ENCODE peak calls at places on chromosomes 4 and X, in nine cellular contexts. Y is GM23248, N is GM23338, L is H9, K is fibroblast of lung, D is mesenchymal stem cell, P is hepatocyte, S is IMR-90, E is A549. H is an unnamed sample.

GRCh38 chrX:15938072-15938471 is 83.5 kb upstream of the AP1S2 start:
- DNase-seq in K (no peak), D (no peak), P (no peak), S (no peak), Y (no peak), L (no peak), E (no peak), N (no peak), H (no peak)

GRCh38 chrX:71919436-71919835 is 8.8 kb downstream of the NHSL2 start:
- DNase-seq in P (no peak), D (peak), E (no peak), Y (peak), K (peak), L (no peak), N (no peak), S (peak), H (no peak)

GRCh38 chrX:129701624-129702069 is 37.1 kb upstream of the XPNPEP2 start:
- DNase-seq in S (peak), E (no peak), N (no peak), P (no peak), Y (peak), K (peak), D (no peak), L (no peak), H (no peak)

GRCh38 chr4:41763741-41764140 is 15.2 kb upstream of the PHOX2B start:
- DNase-seq in P (no peak), N (no peak), K (no peak), S (no peak), Y (no peak), E (no peak), L (no peak), D (no peak), H (no peak)

GRCh38 chr4:40305329-40306193 is 29.6 kb upstream of the CHRNA9 start:
- DNase-seq in K (no peak), L (no peak), E (no peak), N (no peak), D (no peak), Y (no peak), P (no peak), S (no peak), H (no peak)

GRCh38 chrX:47232803-47233332 is at the start of gene USP11:
- DNase-seq in D (peak), K (peak), Y (peak), P (peak), S (peak), L (peak), E (peak), N (peak), H (no peak)

GRCh38 chrX:132809581-132809980 is 148.8 kb downstream of the HS6ST2 start:
- DNase-seq in L (no peak), D (no peak), K (no peak), N (no peak), Y (no peak), S (no peak), P (no peak), E (no peak), H (no peak)

GRCh38 chr4:186563761-186564160 is 8.4 kb upstream of the MTNR1A start:
- DNase-seq in S (no peak), K (no peak), N (no peak), L (no peak), Y (no peak), D (no peak), E (no peak), P (no peak), H (no peak)

GRCh38 chr4:182562350-182562749 is 319.1 kb downstream of the TENM3 start:
- DNase-seq in N (no peak), Y (no peak), E (no peak), L (no peak), K (no peak), P (no peak), D (no peak), S (no peak), H (no peak)

GRCh38 chr4:17562157-17562556 is 14.8 kb upstream of the LAP3 start:
- DNase-seq in P (no peak), N (peak), S (no peak), Y (peak), L (no peak), K (no peak), D (no peak), E (peak), H (no peak)

GRCh38 chr4:86493460-86493859 is 100.7 kb upstream of the PTPN13 start:
- DNase-seq in Y (peak), S (peak), D (no peak), L (no peak), N (peak), K (peak), E (no peak), P (no peak), H (no peak)

GRCh38 chrX:16444353-16444752 is 205.6 kb upstream of the S100G start:
- DNase-seq in L (no peak), P (no peak), S (peak), Y (peak), N (no peak), E (no peak), K (peak), D (no peak), H (peak)

GRCh38 chr4:93313207-93313606 is 515.3 kb upstream of the ATOH1 start:
- DNase-seq in P (no peak), L (no peak), K (peak), S (peak), D (peak), E (no peak), N (no peak), Y (peak), H (peak)

GRCh38 chr4:123547167-123547817 is 150.7 kb downstream of the SPRY1 start:
- DNase-seq in L (peak), S (no peak), E (no peak), N (peak), K (no peak), D (no peak), P (peak), Y (no peak), H (peak)

GRCh38 chr4:76272091-76272490 is 20.6 kb downstream of the FAM47E start:
- DNase-seq in N (no peak), K (no peak), Y (no peak), P (no peak), L (no peak), S (no peak), D (no peak), E (no peak), H (no peak)

DNA sequence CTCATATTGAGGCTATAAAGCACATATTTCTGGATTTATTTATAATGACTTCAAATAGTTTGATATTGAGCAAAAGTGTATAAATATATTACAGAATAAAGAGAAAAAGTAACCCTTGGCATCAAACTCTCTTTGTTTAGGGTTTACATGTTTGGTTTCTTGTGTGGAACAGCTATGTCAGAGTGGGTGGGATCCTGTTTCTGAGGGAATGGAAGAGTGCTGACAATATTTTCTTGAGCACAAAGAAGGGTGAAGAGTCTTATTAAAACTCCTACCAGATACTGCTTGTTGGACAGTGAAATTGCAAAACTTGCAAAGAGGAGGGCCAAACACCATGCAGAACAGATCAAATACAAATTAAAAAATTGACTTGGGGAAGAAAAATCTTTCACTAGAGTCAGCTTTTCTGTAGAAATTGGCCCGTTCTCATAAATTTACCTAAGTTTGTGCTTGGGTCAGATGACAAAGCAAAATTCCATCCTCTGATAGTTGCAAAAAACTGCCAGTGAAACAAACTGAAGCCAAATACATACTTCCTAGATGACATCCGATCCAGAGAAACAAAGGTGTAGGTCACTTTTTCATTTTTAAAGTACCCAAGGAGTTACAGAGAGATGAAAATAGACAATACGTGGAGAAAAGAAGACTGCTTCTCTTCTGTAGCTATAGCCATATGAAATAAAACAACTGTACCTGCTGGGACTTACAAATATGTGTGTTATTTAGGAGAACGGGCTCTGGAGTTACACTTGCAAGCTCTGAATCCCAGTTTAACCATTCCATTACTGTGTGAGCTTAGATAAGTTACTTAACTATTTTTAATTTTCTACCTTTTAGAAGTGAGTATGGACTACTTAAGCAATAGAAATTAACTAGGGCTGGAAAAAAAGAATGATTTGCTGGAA is 133.3 kb downstream of the MAML3 start:
- DNase-seq in L (no peak), N (no peak), P (no peak), Y (no peak), K (peak), D (no peak), S (peak), E (peak), H (no peak)
- H3K27ac ChIP-seq in L (no peak), N (no peak), P (peak), Y (no peak), K (no peak), D (peak), S (no peak), E (peak), H (no peak)

DNA sequence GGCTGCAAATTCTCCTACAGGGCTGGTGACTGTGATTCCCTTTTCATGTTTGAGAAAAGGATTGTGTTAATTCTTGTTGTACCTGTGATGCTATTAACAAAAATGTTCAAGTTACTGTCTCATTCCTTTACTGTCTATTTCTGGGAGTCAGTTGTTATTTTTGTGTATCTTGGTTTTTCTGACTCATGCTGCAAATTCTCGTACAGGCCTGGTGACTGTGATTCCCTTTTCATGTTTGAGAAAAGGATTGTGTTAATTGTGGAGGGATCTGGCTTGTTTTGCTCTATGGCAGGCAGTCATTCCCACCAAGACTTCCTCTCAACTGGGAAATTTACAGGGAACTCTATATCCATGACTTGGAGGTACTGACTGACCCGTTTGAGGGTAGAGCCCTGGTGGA is 693.4 kb upstream of the INTU start:
- DNase-seq in K (peak), Y (peak), N (no peak), P (no peak), S (peak), L (no peak), E (no peak), D (peak), H (peak)
- H3K4me2 ChIP-seq in K (peak), Y (peak), N (no peak), P (no peak), S (peak), L (no peak), E (no peak), D (no peak), H (no peak)

GRCh38 chrX:35149517-35149916 is 206.9 kb downstream of the FAM47B start:
- DNase-seq in L (no peak), P (no peak), S (no peak), N (no peak), K (no peak), E (no peak), D (no peak), Y (no peak), H (no peak)

GRCh38 chrX:35150642-35151239 is 208.1 kb downstream of the FAM47B start:
- DNase-seq in N (no peak), L (no peak), D (no peak), Y (no peak), P (no peak), K (no peak), S (no peak), E (no peak), H (no peak)

DNA sequence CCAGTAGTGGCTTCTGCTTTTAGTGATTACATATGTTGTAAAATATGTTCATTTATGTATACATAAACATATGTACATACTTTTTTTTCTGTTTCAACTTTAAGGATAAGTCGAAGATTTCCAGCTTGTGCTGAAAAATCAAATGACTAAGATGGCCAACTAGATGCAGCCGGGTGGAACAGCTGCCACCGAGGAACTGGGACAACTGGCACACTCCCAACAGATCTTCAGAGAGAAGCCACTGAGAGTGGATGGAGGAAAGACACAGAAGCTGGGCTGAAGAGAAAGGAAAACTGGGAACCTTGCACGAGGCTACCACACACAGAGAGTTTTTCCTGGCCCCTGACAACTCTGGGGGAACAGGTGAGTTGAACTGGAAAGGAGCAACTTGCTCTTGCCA is 207.5 kb downstream of the FAM47B start:
- DNase-seq in K (no peak), N (no peak), S (no peak), D (no peak), L (no peak), P (no peak), E (no peak), Y (no peak), H (no peak)
- H3K27ac ChIP-seq in K (no peak), N (no peak), S (no peak), D (no peak), L (no peak), P (no peak), E (no peak), Y (no peak), H (no peak)

GRCh38 chrX:102154218-102154860 is 1.4 kb downstream of the BEX5 start:
- DNase-seq in Y (no peak), E (no peak), K (no peak), N (peak), L (peak), S (no peak), D (no peak), P (no peak), H (no peak)

GRCh38 chrX:102155806-102156179 is at the start of gene BEX5:
- DNase-seq in L (peak), N (peak), S (no peak), Y (peak), P (peak), D (no peak), E (no peak), K (no peak), H (no peak)

DNA sequence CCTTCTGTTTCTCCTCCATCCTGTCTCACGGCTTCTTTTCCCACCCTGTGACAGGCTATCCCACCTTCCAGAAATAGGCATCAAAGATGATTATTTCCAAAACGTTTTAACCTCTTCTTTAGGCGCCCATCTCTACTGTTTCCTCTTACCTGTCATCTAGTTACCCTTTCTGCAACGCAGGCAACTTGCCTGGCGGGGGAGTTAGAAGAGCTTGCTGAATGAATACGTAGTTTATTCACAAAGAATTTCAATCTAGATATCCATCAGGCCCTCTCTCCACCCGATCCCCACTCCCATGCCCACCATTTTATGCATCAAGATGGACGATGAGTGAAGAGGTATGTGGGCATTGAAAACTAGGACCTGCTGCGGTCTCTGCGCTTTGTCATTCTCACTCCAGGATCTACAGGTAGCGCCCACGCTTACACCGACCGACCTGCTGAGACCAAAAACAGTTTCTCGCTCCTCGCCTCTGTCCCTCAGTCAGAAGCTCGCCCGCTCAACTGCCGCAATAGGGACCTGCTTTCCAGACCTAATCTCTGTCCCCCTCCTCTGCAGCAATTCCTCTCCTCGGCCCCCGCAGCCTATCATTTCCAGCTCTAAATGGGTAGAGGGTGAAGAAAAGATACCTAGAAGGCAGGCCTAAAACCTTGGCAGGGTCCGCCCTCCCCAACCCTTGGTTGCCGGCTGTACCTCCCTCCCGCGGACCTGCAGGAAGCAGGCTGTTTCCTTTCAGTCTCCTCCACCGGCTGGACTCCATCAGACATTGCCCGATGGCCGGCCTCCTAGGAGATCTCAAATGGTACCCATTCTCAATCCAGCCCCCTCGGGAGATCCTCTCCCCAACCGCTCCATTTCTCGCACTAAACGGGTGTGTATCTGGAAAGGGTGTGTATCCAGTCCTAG is 624 bp downstream of the BEX5 start:
- DNase-seq in S (no peak), P (no peak), Y (peak), N (peak), K (no peak), D (no peak), E (no peak), L (peak), H (no peak)
- H3K4me2 ChIP-seq in S (no peak), P (peak), Y (no peak), N (peak), K (no peak), D (no peak), E (no peak), L (peak), H (peak)

GRCh38 chr4:38730493-38730829 is 52.3 kb downstream of the TLR10 start:
- DNase-seq in E (no peak), K (no peak), S (no peak), Y (no peak), N (no peak), D (no peak), L (no peak), P (no peak), H (no peak)
- H3K27ac ChIP-seq in E (peak), K (no peak), S (no peak), Y (peak), N (no peak), D (peak), L (no peak), P (peak), H (no peak)

GRCh38 chrX:13164611-13165010 is 120.2 kb upstream of the FAM9C start:
- DNase-seq in P (no peak), Y (no peak), K (no peak), S (no peak), L (peak), D (no peak), E (no peak), N (peak), H (no peak)
- H3K4me2 ChIP-seq in P (peak), Y (peak), K (no peak), S (no peak), L (no peak), D (peak), E (peak), N (no peak), H (no peak)

DNA sequence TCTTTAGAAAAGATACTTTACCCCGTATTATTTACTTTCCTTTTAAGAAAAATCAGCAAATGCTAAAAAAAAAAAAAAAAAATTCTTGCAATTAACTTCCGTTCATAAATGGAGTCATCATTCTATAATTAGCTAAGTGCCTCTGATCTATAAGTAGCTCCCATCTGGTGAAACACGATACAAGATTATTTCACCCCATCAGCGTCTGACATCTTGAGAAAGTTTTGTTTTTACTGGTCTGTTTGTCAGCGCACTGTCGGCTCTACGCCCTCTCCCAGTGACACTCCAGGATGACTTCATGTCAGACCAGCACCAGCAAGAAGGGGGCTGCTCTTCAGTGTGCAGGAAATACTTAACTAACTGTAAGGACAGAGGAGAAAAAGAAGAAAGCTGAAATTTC is 108.3 kb downstream of the AFAP1 start:
- DNase-seq in L (no peak), E (no peak), D (peak), Y (peak), S (peak), N (no peak), P (no peak), K (peak), H (no peak)
- H3K27ac ChIP-seq in L (no peak), E (peak), D (peak), Y (peak), S (peak), N (no peak), P (peak), K (peak), H (no peak)